ENCODE peak calls at places on chromosomes 5 and 9, in six cellular contexts. J is A549, A is ovary, H is GM12878, C is transverse colon, O is tibial nerve. X is an unnamed sample.

GRCh38 chr5:112921031-112921832 is 795 bp downstream of the REEP5 start:
- DNase-seq in J (peak; percentile 69), A (peak; percentile 81), H (no peak), C (peak; percentile 75), O (peak; percentile 31), X (no peak)

GRCh38 chr5:45508155-45508554 is 188.0 kb downstream of the HCN1 start:
- DNase-seq in J (no peak), A (no peak), H (no peak), C (no peak), O (no peak), X (no peak)

GRCh38 chr5:89342106-89342876 is 459.3 kb upstream of the MEF2C start:
- DNase-seq in J (no peak), A (no peak), H (peak; percentile 82), C (no peak), O (no peak), X (no peak)

GRCh38 chr5:42467981-42468524 is 44.8 kb downstream of the GHR start:
- DNase-seq in J (no peak), A (no peak), H (no peak), C (no peak), O (no peak), X (no peak)

GRCh38 chr5:124662261-124662781 is 84.1 kb downstream of the ZNF608 start:
- DNase-seq in J (peak; percentile 81), A (no peak), H (no peak), C (peak; percentile 47), O (no peak), X (no peak)

GRCh38 chr9:99445377-99445891 is 223.4 kb downstream of the SEC61B start:
- DNase-seq in J (peak; percentile 31), A (no peak), H (no peak), C (no peak), O (peak; percentile 14), X (peak; percentile 90)

GRCh38 chr9:35994959-35995358 is 37.0 kb upstream of the OR2S2 start:
- DNase-seq in J (no peak), A (no peak), H (no peak), C (no peak), O (no peak), X (peak; percentile 19)

GRCh38 chr9:123369296-123369695 is 13.3 kb downstream of the CRB2 start:
- DNase-seq in J (no peak), A (no peak), H (no peak), C (no peak), O (no peak), X (no peak)

GRCh38 chr9:123483191-123483803 is 127.3 kb downstream of the CRB2 start:
- DNase-seq in J (no peak), A (no peak), H (no peak), C (no peak), O (no peak), X (no peak)

GRCh38 chr5:112379541-112380325 is 39.3 kb downstream of the EPB41L4A start:
- DNase-seq in J (no peak), A (no peak), H (no peak), C (no peak), O (no peak), X (no peak)

GRCh38 chr9:114969269-114969668 is 38.9 kb upstream of the TNFSF8 start:
- DNase-seq in J (no peak), A (no peak), H (no peak), C (no peak), O (no peak), X (no peak)

GRCh38 chr5:139648205-139649081 is at the start of gene CXXC5:
- DNase-seq in J (peak; percentile 81), A (peak; percentile 80), H (no peak), C (peak; percentile 90), O (peak; percentile 64), X (no peak)
- TF ChIP-seq POLR2A in J (peak; percentile 23), A (peak; percentile 12), H (peak; percentile 83), C (peak; percentile 70), O (peak; percentile 48), X (peak; percentile 72)

GRCh38 chr5:31607546-31607945 is 31.4 kb upstream of the PDZD2 start:
- DNase-seq in J (no peak), A (no peak), H (no peak), C (no peak), O (no peak), X (no peak)
- TF ChIP-seq EP300 in J (no peak), A (no peak), H (no peak), C (no peak), O (no peak), X (no peak)

GRCh38 chr9:129335456-129336129 is 157.5 kb upstream of the IER5L start:
- DNase-seq in J (no peak), A (peak; percentile 67), H (no peak), C (no peak), O (no peak), X (no peak)

GRCh38 chr9:129333613-129333960 is 155.5 kb upstream of the IER5L start:
- DNase-seq in J (peak; percentile 94), A (no peak), H (no peak), C (no peak), O (no peak), X (no peak)

GRCh38 chr9:129334744-129335080 is 156.7 kb upstream of the IER5L start:
- DNase-seq in J (no peak), A (no peak), H (no peak), C (no peak), O (no peak), X (no peak)

GRCh38 chr9:129332581-129332980 is 154.5 kb upstream of the IER5L start:
- DNase-seq in J (no peak), A (no peak), H (no peak), C (no peak), O (no peak), X (no peak)

DNA sequence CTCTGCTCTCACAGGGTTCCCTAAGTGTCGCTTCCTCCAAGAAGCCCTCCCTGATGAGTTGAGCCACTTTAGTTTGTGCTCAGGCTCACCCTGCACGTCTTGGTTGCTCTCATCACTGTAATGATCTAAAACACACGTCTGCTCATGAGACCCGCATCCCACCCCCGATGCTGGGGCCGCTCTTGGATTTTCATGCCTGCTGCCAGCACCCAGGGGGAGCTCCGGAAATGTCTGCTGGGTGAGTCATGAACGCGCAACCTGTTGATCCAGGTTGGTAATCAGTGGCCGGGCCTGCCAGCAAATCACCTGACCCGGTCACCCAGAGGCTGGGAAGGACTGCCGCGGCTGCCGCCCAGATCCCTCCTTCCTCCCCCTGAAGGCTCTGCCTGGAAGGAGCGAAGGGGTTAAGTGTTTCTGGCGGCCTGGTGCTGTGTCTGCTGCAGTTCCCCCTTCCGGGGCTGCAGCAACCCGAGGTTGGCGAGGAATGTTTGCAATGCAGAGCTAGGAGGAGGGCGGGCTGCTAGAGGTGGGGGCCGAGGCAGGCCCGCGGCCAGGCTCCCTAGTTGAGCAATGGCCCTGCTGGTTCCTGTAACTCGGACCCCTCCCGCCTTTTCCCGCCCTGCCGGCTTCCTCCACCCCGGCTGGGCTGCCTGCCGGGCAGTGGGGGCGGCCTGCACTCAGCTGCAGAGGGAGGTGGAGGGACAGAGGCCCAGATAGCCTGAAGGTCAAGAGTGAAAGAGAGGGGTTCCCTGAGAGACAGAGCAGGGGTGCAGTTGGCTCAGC is 156.1 kb upstream of the IER5L start:
- DNase-seq in J (peak; percentile 99), A (peak; percentile 94), H (no peak), C (peak; percentile 82), O (peak; percentile 74), X (peak; percentile 98)
- TF ChIP-seq POLR2A in J (peak; percentile 4), A (peak; percentile 14), H (no peak), C (no peak), O (peak; percentile 7), X (no peak)

DNA sequence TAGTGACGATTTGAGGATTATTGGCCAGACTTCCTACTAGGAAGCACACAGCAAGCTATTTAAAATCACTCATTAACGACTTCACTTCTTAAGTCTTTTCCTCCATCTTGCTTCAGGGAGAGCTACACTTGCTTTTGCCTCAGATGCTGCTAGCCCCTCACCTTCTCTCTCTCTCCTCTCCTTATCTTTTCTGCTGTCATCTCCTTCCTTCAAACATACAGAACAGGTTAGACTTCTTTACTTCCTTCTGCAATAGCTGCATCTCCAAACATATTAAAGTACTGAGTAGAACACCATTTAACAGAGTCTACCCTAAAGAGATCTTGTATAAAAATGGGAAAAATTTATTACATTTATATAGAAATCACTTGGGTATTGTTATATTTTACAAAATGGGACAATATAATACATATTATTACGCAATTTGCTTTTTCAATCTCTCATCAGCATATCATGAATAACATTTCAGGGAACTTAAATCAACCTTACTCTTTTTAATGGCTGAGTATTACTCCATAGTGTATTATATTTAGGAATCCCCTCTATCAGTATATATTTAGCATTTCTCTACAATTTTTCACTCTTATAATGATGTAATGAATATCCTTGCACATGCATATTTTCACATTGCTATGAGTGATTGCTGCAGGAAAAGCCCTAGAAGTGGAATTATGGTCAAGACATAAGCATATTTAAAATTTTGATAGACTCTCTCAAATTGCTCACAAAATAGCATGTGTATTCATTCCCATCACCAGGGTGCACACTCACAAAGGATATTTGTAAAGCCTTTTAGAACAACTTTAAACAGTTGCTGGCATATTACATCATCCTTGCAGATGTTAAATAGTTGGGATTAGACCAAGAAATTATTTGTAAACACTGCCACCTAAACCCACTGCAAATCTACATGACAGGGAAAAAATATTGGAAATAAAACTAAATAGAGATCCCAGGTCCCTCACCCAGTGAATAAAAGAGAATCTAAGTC is 164.5 kb upstream of the NFIB start:
- DNase-seq in J (no peak), A (no peak), H (no peak), C (no peak), O (no peak), X (no peak)
- TF ChIP-seq EP300 in J (no peak), A (no peak), H (no peak), C (no peak), O (no peak), X (no peak)

GRCh38 chr9:126613656-126614055 is at the start of gene LMX1B:
- DNase-seq in J (peak; percentile 89), A (no peak), H (no peak), C (peak; percentile 22), O (no peak), X (no peak)
- TF ChIP-seq POLR2A in J (peak; percentile 39), A (no peak), H (no peak), C (no peak), O (no peak), X (no peak)